ENCODE peak calls at places on chromosomes 13 and 19, in seven cellular contexts. B is transverse colon, D is endothelial cell of umbilical vein, W is prostate gland, P is stomach, C is HL-60, I is sigmoid colon. G is an unnamed sample.

GRCh38 chr19:55486043-55486970 is 1.3 kb downstream of the NAT14 start:
- DNase-seq in B (no peak), I (peak; percentile 82), D (peak; percentile 29), W (no peak), P (no peak), C (no peak), G (no peak)

GRCh38 chr13:85093808-85094207 is 705.4 kb downstream of the SLITRK6 start:
- DNase-seq in D (no peak), W (no peak), P (no peak), C (no peak), I (no peak), B (no peak), G (no peak)

GRCh38 chr19:22622901-22623840 is 11.0 kb upstream of the ZNF492 start:
- DNase-seq in I (no peak), C (no peak), D (no peak), P (no peak), W (no peak), B (no peak), G (no peak)

GRCh38 chr19:45508931-45509691 is 1.8 kb downstream of the VASP start:
- DNase-seq in C (peak; percentile 54), P (peak; percentile 73), D (peak; percentile 49), W (peak; percentile 76), I (peak; percentile 96), B (peak; percentile 86), G (no peak)

GRCh38 chr13:47890146-47890814 is 110.8 kb downstream of the SUCLA2 start:
- DNase-seq in P (no peak), I (no peak), B (no peak), C (no peak), D (no peak), W (no peak), G (no peak)

GRCh38 chr13:46126552-46127171 is 21.8 kb upstream of the CPB2 start:
- DNase-seq in I (no peak), B (peak; percentile 45), C (no peak), W (peak; percentile 67), P (peak; percentile 78), D (peak; percentile 85), G (peak; percentile 45)

GRCh38 chr19:44657211-44657921 is 13.7 kb downstream of the PVR start:
- DNase-seq in I (peak; percentile 69), P (peak; percentile 71), W (peak; percentile 17), C (peak; percentile 28), D (peak; percentile 60), B (peak; percentile 63), G (no peak)

GRCh38 chr19:50159078-50159477 is 4.0 kb downstream of the IZUMO2 start:
- DNase-seq in C (no peak), I (no peak), B (no peak), P (no peak), W (no peak), D (no peak), G (no peak)

GRCh38 chr13:97212540-97213146 is 9.5 kb upstream of the MBNL2 start:
- DNase-seq in D (peak; percentile 56), B (peak; percentile 36), W (no peak), I (no peak), P (peak; percentile 42), C (no peak), G (no peak)

GRCh38 chr13:26017196-26017921 is 34.5 kb downstream of the SHISA2 start:
- DNase-seq in C (no peak), B (no peak), I (no peak), W (no peak), P (peak; percentile 70), D (no peak), G (no peak)

GRCh38 chr13:84896128-84896527 is 903.1 kb downstream of the SLITRK6 start:
- DNase-seq in I (no peak), B (peak; percentile 11), C (no peak), P (no peak), W (no peak), D (peak; percentile 46), G (peak; percentile 20)

GRCh38 chr19:2613507-2614295 is 88.8 kb downstream of the GNG7 start:
- DNase-seq in P (peak; percentile 60), D (peak; percentile 23), W (no peak), I (peak; percentile 73), C (no peak), B (peak; percentile 50), G (no peak)

GRCh38 chr13:110302154-110302553 is 4.8 kb downstream of the COL4A1 start:
- DNase-seq in C (no peak), W (no peak), B (no peak), P (no peak), D (no peak), I (peak; percentile 40), G (no peak)

GRCh38 chr13:101978546-101979315 is 423.1 kb downstream of the FGF14 start:
- DNase-seq in B (no peak), I (no peak), C (no peak), W (no peak), P (no peak), D (no peak), G (no peak)
- TF ChIP-seq POLR2AphosphoS5 in B (no peak), I (no peak), C (no peak), W (no peak), P (no peak), D (no peak), G (no peak)

DNA sequence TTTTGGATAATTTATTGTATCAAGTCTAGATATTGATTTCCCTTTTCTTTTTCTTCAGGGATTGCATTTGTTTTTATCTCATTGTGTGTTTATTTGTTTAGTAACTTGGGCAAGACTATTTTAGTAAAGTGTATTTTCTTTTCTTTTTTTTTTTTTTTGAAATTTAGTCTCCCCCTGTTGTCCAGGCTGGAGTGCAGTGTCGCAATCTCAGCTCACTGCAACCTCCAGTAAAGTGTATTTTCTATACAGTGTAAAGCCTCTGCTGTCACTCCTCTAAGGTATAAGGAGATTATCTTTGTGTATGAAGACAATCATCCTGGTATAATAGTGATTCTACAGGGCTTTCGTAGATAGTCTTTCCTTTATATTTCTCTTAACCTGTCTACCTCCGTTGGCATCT is 2546.0 kb downstream of the PCDH9 start:
- DNase-seq in W (no peak), B (no peak), D (no peak), I (no peak), P (no peak), C (no peak), G (no peak)
- H3K27me3 ChIP-seq in W (no peaks in the 10 kb centered on the region), B (no peaks in the 10 kb centered on the region), D (no peaks in the 10 kb centered on the region), I (no peaks in the 10 kb centered on the region), P (no peaks in the 10 kb centered on the region), C (no peaks in the 10 kb centered on the region), G (no peaks in the 10 kb centered on the region)

GRCh38 chr13:29597246-29597645 is 1.8 kb upstream of the SLC7A1 start:
- DNase-seq in W (no peak), B (no peak), C (no peak), I (no peak), D (no peak), P (no peak), G (no peak)
- TF ChIP-seq CTCF in W (no peak), B (no peak), C (no peak), I (no peak), D (no peak), P (no peak), G (no peak)

GRCh38 chr19:27709496-27709895 is 1503.5 kb downstream of the UQCRFS1 start:
- DNase-seq in C (no peak), B (no peak), I (no peak), D (no peak), W (no peak), P (no peak), G (no peak)
- TF ChIP-seq POLR2AphosphoS5 in C (no peak), B (no peak), I (no peak), D (no peak), W (no peak), P (no peak), G (no peak)

GRCh38 chr13:77290342-77290741 is 36.6 kb downstream of the MYCBP2 start:
- DNase-seq in C (no peak), W (no peak), B (no peak), P (no peak), D (no peak), I (no peak), G (no peak)

GRCh38 chr13:77289844-77290243 is 37.0 kb downstream of the MYCBP2 start:
- DNase-seq in W (no peak), C (no peak), D (no peak), I (no peak), P (no peak), B (no peak), G (no peak)

GRCh38 chr13:77285098-77285497 is 41.8 kb downstream of the MYCBP2 start:
- DNase-seq in W (no peak), B (no peak), I (no peak), C (no peak), P (no peak), D (no peak), G (no peak)
- H3K27me3 ChIP-seq in W (no peaks in the 10 kb centered on the region), B (no peaks in the 10 kb centered on the region), I (no peaks in the 10 kb centered on the region), C (no peaks in the 10 kb centered on the region), P (no peaks in the 10 kb centered on the region), D (no peaks in the 10 kb centered on the region), G (no peaks in the 10 kb centered on the region)

GRCh38 chr19:18344546-18344945 is 4.1 kb downstream of the PGPEP1 start:
- DNase-seq in C (no peak), P (no peak), D (no peak), B (no peak), I (no peak), W (no peak), G (no peak)

GRCh38 chr19:18339703-18340102 is 695 bp upstream of the PGPEP1 start:
- DNase-seq in W (no peak), B (no peak), I (no peak), D (no peak), P (no peak), C (no peak), G (no peak)

GRCh38 chr19:18340237-18340989 is at the start of gene PGPEP1:
- DNase-seq in C (peak; percentile 79), B (peak; percentile 83), W (peak; percentile 60), D (peak; percentile 65), I (peak; percentile 80), P (peak; percentile 80), G (no peak)

GRCh38 chr19:18340990-18341868 is 831 bp downstream of the PGPEP1 start:
- DNase-seq in D (peak; percentile 25), C (no peak), W (peak; percentile 51), P (peak; percentile 56), B (peak; percentile 78), I (peak; percentile 83), G (no peak)

GRCh38 chr19:18342090-18342632 is 1.8 kb downstream of the PGPEP1 start:
- DNase-seq in B (no peak), W (no peak), C (no peak), P (no peak), D (no peak), I (no peak), G (no peak)
- TF ChIP-seq CTCF in B (no peak), W (no peak), C (no peak), P (no peak), D (no peak), I (no peak), G (no peak)